ENCODE peak calls at places on chromosomes 7 and 10, in ten cellular contexts. One of them, this sample, is unnamed.

GRCh38 chr7:6530626-6531491 is 20.4 kb downstream of the GRID2IP start:
- DNase-seq in NB4: no peak
- DNase-seq in IMR-90: no peak
- DNase-seq in adrenal gland: no peak
- DNase-seq in A549: no peak
- DNase-seq in heart left ventricle: no peak
- DNase-seq in body of pancreas: no peak
- DNase-seq in GM12891: peak
- DNase-seq in lower leg skin: no peak
- DNase-seq in esophagus squamous epithelium: no peak
- DNase-seq in this sample: no peak

GRCh38 chr7:103325744-103326143 is 18.8 kb downstream of the DNAJC2 start:
- DNase-seq in NB4: no peak
- DNase-seq in adrenal gland: no peak
- DNase-seq in lower leg skin: no peak
- DNase-seq in IMR-90: no peak
- DNase-seq in GM12891: no peak
- DNase-seq in body of pancreas: no peak
- DNase-seq in esophagus squamous epithelium: no peak
- DNase-seq in heart left ventricle: no peak
- DNase-seq in A549: no peak
- DNase-seq in this sample: no peak

GRCh38 chr7:35185908-35186731 is 67.8 kb downstream of the TBX20 start:
- DNase-seq in lower leg skin: no peak
- DNase-seq in A549: no peak
- DNase-seq in heart left ventricle: peak
- DNase-seq in esophagus squamous epithelium: no peak
- DNase-seq in body of pancreas: peak
- DNase-seq in adrenal gland: no peak
- DNase-seq in NB4: peak
- DNase-seq in IMR-90: peak
- DNase-seq in GM12891: no peak
- DNase-seq in this sample: peak

GRCh38 chr10:132229834-132230556 is 43.2 kb downstream of the DPYSL4 start:
- DNase-seq in NB4: no peak
- DNase-seq in A549: no peak
- DNase-seq in IMR-90: no peak
- DNase-seq in esophagus squamous epithelium: no peak
- DNase-seq in body of pancreas: no peak
- DNase-seq in adrenal gland: peak
- DNase-seq in GM12891: peak
- DNase-seq in heart left ventricle: no peak
- DNase-seq in lower leg skin: no peak
- DNase-seq in this sample: no peak

GRCh38 chr7:107208046-107208458 is 39.2 kb downstream of the HBP1 start:
- DNase-seq in NB4: no peak
- DNase-seq in heart left ventricle: no peak
- DNase-seq in IMR-90: peak
- DNase-seq in esophagus squamous epithelium: no peak
- DNase-seq in A549: no peak
- DNase-seq in lower leg skin: no peak
- DNase-seq in body of pancreas: no peak
- DNase-seq in GM12891: no peak
- DNase-seq in adrenal gland: no peak
- DNase-seq in this sample: no peak

GRCh38 chr7:25726180-25726579 is 425.8 kb upstream of the NFE2L3 start:
- DNase-seq in esophagus squamous epithelium: no peak
- DNase-seq in GM12891: no peak
- DNase-seq in NB4: no peak
- DNase-seq in IMR-90: no peak
- DNase-seq in lower leg skin: no peak
- DNase-seq in heart left ventricle: no peak
- DNase-seq in adrenal gland: no peak
- DNase-seq in A549: no peak
- DNase-seq in body of pancreas: no peak
- DNase-seq in this sample: no peak

GRCh38 chr10:5592070-5592469 is 67.3 kb downstream of the CALML3 start:
- DNase-seq in esophagus squamous epithelium: no peak
- DNase-seq in IMR-90: no peak
- DNase-seq in lower leg skin: no peak
- DNase-seq in GM12891: no peak
- DNase-seq in body of pancreas: no peak
- DNase-seq in adrenal gland: no peak
- DNase-seq in heart left ventricle: no peak
- DNase-seq in A549: no peak
- DNase-seq in NB4: no peak
- DNase-seq in this sample: no peak

GRCh38 chr7:25066253-25066652 is 58.8 kb downstream of the CYCS start:
- DNase-seq in GM12891: no peak
- DNase-seq in heart left ventricle: no peak
- DNase-seq in esophagus squamous epithelium: no peak
- DNase-seq in NB4: no peak
- DNase-seq in A549: no peak
- DNase-seq in adrenal gland: no peak
- DNase-seq in lower leg skin: no peak
- DNase-seq in IMR-90: no peak
- DNase-seq in body of pancreas: no peak
- DNase-seq in this sample: no peak

GRCh38 chr10:128103229-128103714 is 23.0 kb downstream of the MKI67 start:
- DNase-seq in body of pancreas: no peak
- DNase-seq in GM12891: no peak
- DNase-seq in esophagus squamous epithelium: no peak
- DNase-seq in adrenal gland: no peak
- DNase-seq in IMR-90: no peak
- DNase-seq in heart left ventricle: no peak
- DNase-seq in A549: no peak
- DNase-seq in lower leg skin: peak
- DNase-seq in NB4: no peak
- DNase-seq in this sample: no peak

DNA sequence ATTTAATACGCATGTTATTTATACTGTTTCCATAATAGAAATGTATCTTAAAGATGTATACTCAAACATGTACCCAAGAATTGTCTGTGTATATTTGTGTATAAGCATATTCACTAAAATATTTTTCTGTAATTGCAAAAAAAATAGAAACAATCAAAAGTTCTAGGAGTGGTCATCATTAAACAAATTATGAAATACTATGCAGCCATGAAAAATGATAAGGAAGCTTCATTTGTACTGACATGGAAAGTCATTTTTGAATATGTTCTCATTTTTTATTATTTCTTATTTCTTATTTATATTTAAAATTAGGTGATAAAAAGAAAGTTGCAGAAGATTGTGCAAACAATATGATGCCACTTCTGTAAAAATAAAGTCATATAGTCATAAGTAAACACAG is 400.0 kb upstream of the AUTS2 start:
- DNase-seq in heart left ventricle: no peak
- DNase-seq in IMR-90: no peak
- DNase-seq in adrenal gland: no peak
- DNase-seq in GM12891: no peak
- DNase-seq in esophagus squamous epithelium: no peak
- DNase-seq in A549: no peak
- DNase-seq in lower leg skin: no peak
- DNase-seq in body of pancreas: no peak
- DNase-seq in NB4: no peak
- DNase-seq in this sample: no peak
- TF ChIP-seq POLR2A in heart left ventricle: no peak
- TF ChIP-seq POLR2A in IMR-90: no peak
- TF ChIP-seq POLR2A in adrenal gland: no peak
- TF ChIP-seq POLR2A in GM12891: no peak
- TF ChIP-seq POLR2A in esophagus squamous epithelium: no peak
- TF ChIP-seq POLR2A in A549: no peak
- TF ChIP-seq POLR2A in lower leg skin: no peak
- TF ChIP-seq POLR2A in body of pancreas: no peak
- TF ChIP-seq POLR2A in NB4: no peak
- TF ChIP-seq POLR2A in this sample: no peak

DNA sequence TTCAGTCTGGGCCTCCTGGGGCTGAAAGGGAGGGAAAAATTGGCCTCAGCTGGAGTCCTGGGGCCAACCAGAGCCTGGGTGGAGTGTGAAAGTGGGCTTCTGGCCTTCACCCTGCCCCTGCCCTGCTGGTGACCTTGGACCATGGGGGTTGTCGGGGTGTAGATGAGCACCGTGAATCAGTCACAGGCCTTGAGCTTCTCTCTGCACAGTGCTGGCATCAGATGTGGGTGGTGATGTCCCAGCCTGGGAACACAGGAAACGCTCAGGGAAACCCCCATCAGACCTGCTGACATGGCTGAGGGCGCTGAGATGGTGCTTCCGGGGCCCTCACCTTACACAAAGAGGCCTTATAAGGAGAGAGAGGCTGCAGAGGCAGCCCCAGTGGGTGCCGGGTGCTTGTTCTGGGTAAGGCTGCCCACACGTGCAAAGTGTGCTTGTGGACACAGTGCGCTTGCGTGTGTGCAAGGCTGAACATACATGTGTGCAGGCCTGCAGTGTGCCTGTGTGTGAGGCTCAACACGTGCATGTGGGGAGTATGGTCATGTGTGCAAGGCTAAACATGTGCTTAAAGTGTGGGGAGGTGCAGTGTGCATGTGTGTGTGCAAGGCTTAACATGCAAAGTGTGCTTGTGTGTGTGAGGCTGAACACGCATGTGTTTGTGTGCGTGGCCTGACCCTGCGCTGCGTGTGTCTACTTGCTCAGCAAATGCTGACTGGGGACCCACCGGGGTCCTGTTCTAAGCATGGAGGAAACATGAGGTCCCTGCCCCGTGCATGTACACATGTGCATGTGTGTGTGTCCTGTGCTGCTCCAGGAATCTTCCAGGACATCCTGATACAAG is 6.5 kb downstream of the ARPC1B start:
- DNase-seq in NB4: no peak
- DNase-seq in A549: no peak
- DNase-seq in IMR-90: no peak
- DNase-seq in heart left ventricle: no peak
- DNase-seq in adrenal gland: peak
- DNase-seq in esophagus squamous epithelium: peak
- DNase-seq in lower leg skin: no peak
- DNase-seq in GM12891: peak
- DNase-seq in body of pancreas: no peak
- DNase-seq in this sample: no peak
- TF ChIP-seq POLR2A in NB4: no peak
- TF ChIP-seq POLR2A in A549: no peak
- TF ChIP-seq POLR2A in IMR-90: no peak
- TF ChIP-seq POLR2A in heart left ventricle: no peak
- TF ChIP-seq POLR2A in adrenal gland: no peak
- TF ChIP-seq POLR2A in esophagus squamous epithelium: no peak
- TF ChIP-seq POLR2A in lower leg skin: no peak
- TF ChIP-seq POLR2A in GM12891: peak
- TF ChIP-seq POLR2A in body of pancreas: no peak
- TF ChIP-seq POLR2A in this sample: no peak

GRCh38 chr10:114526112-114526496 is 121.8 kb upstream of the AFAP1L2 start:
- DNase-seq in A549: no peak
- DNase-seq in esophagus squamous epithelium: no peak
- DNase-seq in heart left ventricle: no peak
- DNase-seq in NB4: no peak
- DNase-seq in adrenal gland: no peak
- DNase-seq in GM12891: no peak
- DNase-seq in body of pancreas: no peak
- DNase-seq in lower leg skin: no peak
- DNase-seq in IMR-90: peak
- DNase-seq in this sample: no peak

GRCh38 chr10:114523876-114524275 is 119.6 kb upstream of the AFAP1L2 start:
- DNase-seq in IMR-90: no peak
- DNase-seq in A549: no peak
- DNase-seq in esophagus squamous epithelium: no peak
- DNase-seq in GM12891: no peak
- DNase-seq in body of pancreas: no peak
- DNase-seq in adrenal gland: no peak
- DNase-seq in heart left ventricle: no peak
- DNase-seq in NB4: no peak
- DNase-seq in lower leg skin: no peak
- DNase-seq in this sample: no peak

GRCh38 chr10:114525368-114525949 is 121.2 kb upstream of the AFAP1L2 start:
- DNase-seq in A549: no peak
- DNase-seq in adrenal gland: no peak
- DNase-seq in NB4: no peak
- DNase-seq in GM12891: no peak
- DNase-seq in heart left ventricle: no peak
- DNase-seq in body of pancreas: no peak
- DNase-seq in IMR-90: no peak
- DNase-seq in lower leg skin: no peak
- DNase-seq in esophagus squamous epithelium: no peak
- DNase-seq in this sample: no peak

GRCh38 chr10:114521250-114521649 is 116.9 kb upstream of the AFAP1L2 start:
- DNase-seq in IMR-90: no peak
- DNase-seq in esophagus squamous epithelium: no peak
- DNase-seq in heart left ventricle: no peak
- DNase-seq in adrenal gland: no peak
- DNase-seq in lower leg skin: no peak
- DNase-seq in NB4: no peak
- DNase-seq in body of pancreas: no peak
- DNase-seq in GM12891: no peak
- DNase-seq in A549: no peak
- DNase-seq in this sample: no peak

GRCh38 chr10:114526497-114527238 is 122.4 kb upstream of the AFAP1L2 start:
- DNase-seq in GM12891: peak
- DNase-seq in heart left ventricle: peak
- DNase-seq in NB4: peak
- DNase-seq in IMR-90: peak
- DNase-seq in esophagus squamous epithelium: peak
- DNase-seq in body of pancreas: peak
- DNase-seq in A549: peak
- DNase-seq in adrenal gland: peak
- DNase-seq in lower leg skin: peak
- DNase-seq in this sample: peak
- TF ChIP-seq POLR2A in GM12891: peak
- TF ChIP-seq POLR2A in heart left ventricle: peak
- TF ChIP-seq POLR2A in NB4: peak
- TF ChIP-seq POLR2A in IMR-90: no peak
- TF ChIP-seq POLR2A in esophagus squamous epithelium: peak
- TF ChIP-seq POLR2A in body of pancreas: peak
- TF ChIP-seq POLR2A in A549: peak
- TF ChIP-seq POLR2A in adrenal gland: no peak
- TF ChIP-seq POLR2A in lower leg skin: no peak
- TF ChIP-seq POLR2A in this sample: no peak

GRCh38 chr7:135170223-135170997 is at the start of gene CYREN:
- DNase-seq in body of pancreas: peak
- DNase-seq in NB4: peak
- DNase-seq in IMR-90: peak
- DNase-seq in A549: peak
- DNase-seq in lower leg skin: peak
- DNase-seq in heart left ventricle: peak
- DNase-seq in GM12891: peak
- DNase-seq in adrenal gland: peak
- DNase-seq in esophagus squamous epithelium: peak
- DNase-seq in this sample: peak
- TF ChIP-seq POLR2A in body of pancreas: peak
- TF ChIP-seq POLR2A in NB4: peak
- TF ChIP-seq POLR2A in IMR-90: peak
- TF ChIP-seq POLR2A in A549: peak
- TF ChIP-seq POLR2A in lower leg skin: no peak
- TF ChIP-seq POLR2A in heart left ventricle: peak
- TF ChIP-seq POLR2A in GM12891: peak
- TF ChIP-seq POLR2A in adrenal gland: peak
- TF ChIP-seq POLR2A in esophagus squamous epithelium: peak
- TF ChIP-seq POLR2A in this sample: peak

This sample was measured in H54.